ENCODE peak calls at places on chromosomes 2 and 18, in seven cellular contexts. J is astrocyte of the spinal cord, N is GF-D8, S is RWPE1, I is ACHN, T is iris pigment epithelial cell, C is NCI-H524. D is an unnamed sample.

GRCh38 chr2:235149240-235149641 is 197.4 kb downstream of the SH3BP4 start:
- DNase-seq in J (peak; percentile 52), N (no peak), S (no peak), I (no peak), T (no peak), C (no peak), D (no peak)

GRCh38 chr2:121398853-121399252 is 113.9 kb upstream of the TFCP2L1 start:
- DNase-seq in J (no peak), N (no peak), S (no peak), I (no peak), T (peak; percentile 53), C (no peak), D (no peak)

GRCh38 chr2:182924311-182924710 is 57.9 kb upstream of the FRZB start:
- DNase-seq in J (peak; percentile 21), N (no peak), S (no peak), I (no peak), T (peak; percentile 64), C (no peak), D (no peak)

GRCh38 chr2:126761981-126762878 is 106.3 kb downstream of the GYPC start:
- DNase-seq in J (no peak), N (no peak), S (no peak), I (no peak), T (no peak), C (no peak), D (no peak)

GRCh38 chr18:59715966-59716369 is 18.7 kb upstream of the CCBE1 start:
- DNase-seq in J (peak; percentile 88), N (no peak), S (peak; percentile 75), I (peak; percentile 96), T (peak; percentile 98), C (no peak), D (no peak)

GRCh38 chr2:89811295-89811694 is 1119.8 kb downstream of the RPIA start:
- DNase-seq in J (no peak), N (no peak), S (no peak), I (no peak), T (no peak), C (no peak), D (no peak)

GRCh38 chr2:196249860-196250259 is 78.5 kb upstream of the STK17B start:
- DNase-seq in J (no peak), N (peak; percentile 60), S (no peak), I (no peak), T (no peak), C (no peak), D (no peak)

GRCh38 chr2:63122921-63123320 is 72.3 kb downstream of the OTX1 start:
- DNase-seq in J (no peak), N (no peak), S (no peak), I (no peak), T (no peak), C (no peak), D (no peak)

GRCh38 chr2:146240376-146240775 is 1604.5 kb upstream of the ACVR2A start:
- DNase-seq in J (no peak), N (no peak), S (no peak), I (no peak), T (no peak), C (peak; percentile 60), D (no peak)

GRCh38 chr2:158893057-158893456 is 75.4 kb upstream of the TANC1 start:
- DNase-seq in J (peak; percentile 16), N (no peak), S (peak; percentile 87), I (no peak), T (peak; percentile 10), C (peak; percentile 88), D (peak; percentile 92)

GRCh38 chr2:13745324-13745723 is 887.2 kb upstream of the LRATD1 start:
- DNase-seq in J (no peak), N (no peak), S (no peak), I (no peak), T (no peak), C (no peak), D (no peak)